ENCODE peak calls at places on chromosomes 5 and 9, in seven cellular contexts. One of them, this sample, is unnamed.

GRCh38 chr5:160651682-160652645 is 200.0 kb downstream of the ATP10B start:
- DNase-seq in IMR-90: no peak
- DNase-seq in mucosa of descending colon: no peak
- DNase-seq in mammary epithelial cell: no peak
- DNase-seq in SK-N-SH: no peak
- DNase-seq in colonic mucosa: no peak
- DNase-seq in lower lobe of right lung: no peak
- DNase-seq in this sample: no peak

GRCh38 chr9:125361837-125362531 is 100.4 kb downstream of the GAPVD1 start:
- DNase-seq in IMR-90: peak; percentile 17
- DNase-seq in mucosa of descending colon: no peak
- DNase-seq in mammary epithelial cell: no peak
- DNase-seq in SK-N-SH: no peak
- DNase-seq in colonic mucosa: no peak
- DNase-seq in lower lobe of right lung: no peak
- DNase-seq in this sample: peak; percentile 12

GRCh38 chr9:101201626-101202025 is 173.1 kb downstream of the PLPPR1 start:
- DNase-seq in IMR-90: no peak
- DNase-seq in mucosa of descending colon: no peak
- DNase-seq in mammary epithelial cell: no peak
- DNase-seq in SK-N-SH: no peak
- DNase-seq in colonic mucosa: no peak
- DNase-seq in lower lobe of right lung: no peak
- DNase-seq in this sample: no peak

GRCh38 chr5:79845448-79846197 is 145.4 kb downstream of the MTX3 start:
- DNase-seq in IMR-90: peak; percentile 89
- DNase-seq in mucosa of descending colon: no peak
- DNase-seq in mammary epithelial cell: peak; percentile 79
- DNase-seq in SK-N-SH: no peak
- DNase-seq in colonic mucosa: no peak
- DNase-seq in lower lobe of right lung: no peak
- DNase-seq in this sample: peak; percentile 5

GRCh38 chr5:135236951-135237791 is 161.9 kb downstream of the MACROH2A1 start:
- DNase-seq in IMR-90: no peak
- DNase-seq in mucosa of descending colon: no peak
- DNase-seq in mammary epithelial cell: no peak
- DNase-seq in SK-N-SH: no peak
- DNase-seq in colonic mucosa: peak; percentile 22
- DNase-seq in lower lobe of right lung: no peak
- DNase-seq in this sample: no peak

GRCh38 chr9:89468271-89468960 is 29.5 kb downstream of the SEMA4D start:
- DNase-seq in IMR-90: no peak
- DNase-seq in mucosa of descending colon: no peak
- DNase-seq in mammary epithelial cell: no peak
- DNase-seq in SK-N-SH: no peak
- DNase-seq in colonic mucosa: no peak
- DNase-seq in lower lobe of right lung: no peak
- DNase-seq in this sample: no peak

GRCh38 chr9:78982849-78983248 is 588.9 kb upstream of the TLE4 start:
- DNase-seq in IMR-90: peak; percentile 56
- DNase-seq in mucosa of descending colon: no peak
- DNase-seq in mammary epithelial cell: peak; percentile 87
- DNase-seq in SK-N-SH: no peak
- DNase-seq in colonic mucosa: no peak
- DNase-seq in lower lobe of right lung: no peak
- DNase-seq in this sample: peak; percentile 70

GRCh38 chr9:90343360-90343759 is 299.3 kb downstream of the DIRAS2 start:
- DNase-seq in IMR-90: peak; percentile 2
- DNase-seq in mucosa of descending colon: no peak
- DNase-seq in mammary epithelial cell: peak; percentile 26
- DNase-seq in SK-N-SH: no peak
- DNase-seq in colonic mucosa: no peak
- DNase-seq in lower lobe of right lung: no peak
- DNase-seq in this sample: no peak

GRCh38 chr5:178839319-178839704 is 20.4 kb upstream of the ZNF354B start:
- DNase-seq in IMR-90: no peak
- DNase-seq in mucosa of descending colon: no peak
- DNase-seq in mammary epithelial cell: peak; percentile 46
- DNase-seq in SK-N-SH: peak; percentile 34
- DNase-seq in colonic mucosa: peak; percentile 62
- DNase-seq in lower lobe of right lung: peak; percentile 77
- DNase-seq in this sample: peak; percentile 41

GRCh38 chr9:107770716-107771115 is 281.1 kb upstream of the KLF4 start:
- DNase-seq in IMR-90: no peak
- DNase-seq in mucosa of descending colon: no peak
- DNase-seq in mammary epithelial cell: no peak
- DNase-seq in SK-N-SH: no peak
- DNase-seq in colonic mucosa: no peak
- DNase-seq in lower lobe of right lung: no peak
- DNase-seq in this sample: no peak

GRCh38 chr5:79689541-79690466 is at the start of gene CMYA5:
- DNase-seq in IMR-90: peak; percentile 33
- DNase-seq in mucosa of descending colon: no peak
- DNase-seq in mammary epithelial cell: peak; percentile 72
- DNase-seq in SK-N-SH: no peak
- DNase-seq in colonic mucosa: peak; percentile 20
- DNase-seq in lower lobe of right lung: peak; percentile 55
- DNase-seq in this sample: no peak

GRCh38 chr9:113602126-113603119 is 138.9 kb downstream of the RGS3 start:
- DNase-seq in IMR-90: peak; percentile 88
- DNase-seq in mucosa of descending colon: peak; percentile 76
- DNase-seq in mammary epithelial cell: peak; percentile 80
- DNase-seq in SK-N-SH: peak; percentile 57
- DNase-seq in colonic mucosa: peak; percentile 65
- DNase-seq in lower lobe of right lung: peak; percentile 78
- DNase-seq in this sample: peak; percentile 82

GRCh38 chr5:79605560-79605959 is 6.7 kb upstream of the TENT2 start:
- DNase-seq in IMR-90: no peak
- DNase-seq in mucosa of descending colon: no peak
- DNase-seq in mammary epithelial cell: no peak
- DNase-seq in SK-N-SH: no peak
- DNase-seq in colonic mucosa: no peak
- DNase-seq in lower lobe of right lung: no peak
- DNase-seq in this sample: no peak

GRCh38 chr5:176730815-176731475 is 79.4 kb upstream of the UNC5A start:
- DNase-seq in IMR-90: no peak
- DNase-seq in mucosa of descending colon: no peak
- DNase-seq in mammary epithelial cell: no peak
- DNase-seq in SK-N-SH: no peak
- DNase-seq in colonic mucosa: no peak
- DNase-seq in lower lobe of right lung: no peak
- DNase-seq in this sample: no peak

GRCh38 chr5:174231961-174232487 is 186.5 kb downstream of the NSG2 start:
- DNase-seq in IMR-90: no peak
- DNase-seq in mucosa of descending colon: no peak
- DNase-seq in mammary epithelial cell: no peak
- DNase-seq in SK-N-SH: no peak
- DNase-seq in colonic mucosa: no peak
- DNase-seq in lower lobe of right lung: no peak
- DNase-seq in this sample: no peak

GRCh38 chr5:135834639-135835529 is at the start of gene SLC25A48:
- DNase-seq in IMR-90: peak; percentile 16
- DNase-seq in mucosa of descending colon: peak; percentile 81
- DNase-seq in mammary epithelial cell: peak; percentile 57
- DNase-seq in SK-N-SH: peak; percentile 80
- DNase-seq in colonic mucosa: peak; percentile 86
- DNase-seq in lower lobe of right lung: no peak
- DNase-seq in this sample: no peak

GRCh38 chr5:72848474-72849428 is 32.3 kb downstream of the TNPO1 start:
- DNase-seq in IMR-90: peak; percentile 29
- DNase-seq in mucosa of descending colon: peak; percentile 74
- DNase-seq in mammary epithelial cell: peak; percentile 45
- DNase-seq in SK-N-SH: peak; percentile 90
- DNase-seq in colonic mucosa: peak; percentile 66
- DNase-seq in lower lobe of right lung: peak; percentile 73
- DNase-seq in this sample: peak; percentile 14

GRCh38 chr5:130692766-130693165 is 472.3 kb downstream of the HINT1 start:
- DNase-seq in IMR-90: no peak
- DNase-seq in mucosa of descending colon: no peak
- DNase-seq in mammary epithelial cell: no peak
- DNase-seq in SK-N-SH: no peak
- DNase-seq in colonic mucosa: no peak
- DNase-seq in lower lobe of right lung: no peak
- DNase-seq in this sample: no peak

GRCh38 chr5:54176066-54176835 is 134.1 kb downstream of the ARL15 start:
- DNase-seq in IMR-90: no peak
- DNase-seq in mucosa of descending colon: no peak
- DNase-seq in mammary epithelial cell: no peak
- DNase-seq in SK-N-SH: no peak
- DNase-seq in colonic mucosa: no peak
- DNase-seq in lower lobe of right lung: no peak
- DNase-seq in this sample: no peak

GRCh38 chr5:87435144-87435694 is 22.5 kb upstream of the CCNH start:
- DNase-seq in IMR-90: no peak
- DNase-seq in mucosa of descending colon: no peak
- DNase-seq in mammary epithelial cell: no peak
- DNase-seq in SK-N-SH: no peak
- DNase-seq in colonic mucosa: peak; percentile 24
- DNase-seq in lower lobe of right lung: no peak
- DNase-seq in this sample: no peak

GRCh38 chr5:1916041-1917001 is 33.6 kb upstream of the IRX4 start:
- DNase-seq in IMR-90: no peak
- DNase-seq in mucosa of descending colon: no peak
- DNase-seq in mammary epithelial cell: no peak
- DNase-seq in SK-N-SH: no peak
- DNase-seq in colonic mucosa: no peak
- DNase-seq in lower lobe of right lung: no peak
- DNase-seq in this sample: no peak

GRCh38 chr5:174239718-174240117 is 194.2 kb downstream of the NSG2 start:
- DNase-seq in IMR-90: no peak
- DNase-seq in mucosa of descending colon: no peak
- DNase-seq in mammary epithelial cell: no peak
- DNase-seq in SK-N-SH: no peak
- DNase-seq in colonic mucosa: no peak
- DNase-seq in lower lobe of right lung: no peak
- DNase-seq in this sample: no peak

GRCh38 chr5:78964889-78965288 is 20.2 kb downstream of the ARSB start:
- DNase-seq in IMR-90: peak; percentile 83
- DNase-seq in mucosa of descending colon: no peak
- DNase-seq in mammary epithelial cell: peak; percentile 45
- DNase-seq in SK-N-SH: peak; percentile 49
- DNase-seq in colonic mucosa: no peak
- DNase-seq in lower lobe of right lung: no peak
- DNase-seq in this sample: peak; percentile 59

GRCh38 chr9:136823136-136824046 is 15.6 kb downstream of the RABL6 start:
- DNase-seq in IMR-90: no peak
- DNase-seq in mucosa of descending colon: no peak
- DNase-seq in mammary epithelial cell: no peak
- DNase-seq in SK-N-SH: no peak
- DNase-seq in colonic mucosa: no peak
- DNase-seq in lower lobe of right lung: no peak
- DNase-seq in this sample: no peak

GRCh38 chr5:75051217-75051751 is 1.1 kb downstream of the GCNT4 start:
- DNase-seq in IMR-90: no peak
- DNase-seq in mucosa of descending colon: peak; percentile 39
- DNase-seq in mammary epithelial cell: peak; percentile 18
- DNase-seq in SK-N-SH: no peak
- DNase-seq in colonic mucosa: peak; percentile 78
- DNase-seq in lower lobe of right lung: no peak
- DNase-seq in this sample: no peak

GRCh38 chr9:4572184-4572826 is 82.0 kb downstream of the SLC1A1 start:
- DNase-seq in IMR-90: no peak
- DNase-seq in mucosa of descending colon: no peak
- DNase-seq in mammary epithelial cell: no peak
- DNase-seq in SK-N-SH: no peak
- DNase-seq in colonic mucosa: no peak
- DNase-seq in lower lobe of right lung: no peak
- DNase-seq in this sample: no peak

GRCh38 chr9:101513351-101513750 is 20.3 kb upstream of the RNF20 start:
- DNase-seq in IMR-90: no peak
- DNase-seq in mucosa of descending colon: no peak
- DNase-seq in mammary epithelial cell: no peak
- DNase-seq in SK-N-SH: no peak
- DNase-seq in colonic mucosa: no peak
- DNase-seq in lower lobe of right lung: no peak
- DNase-seq in this sample: no peak

DNA sequence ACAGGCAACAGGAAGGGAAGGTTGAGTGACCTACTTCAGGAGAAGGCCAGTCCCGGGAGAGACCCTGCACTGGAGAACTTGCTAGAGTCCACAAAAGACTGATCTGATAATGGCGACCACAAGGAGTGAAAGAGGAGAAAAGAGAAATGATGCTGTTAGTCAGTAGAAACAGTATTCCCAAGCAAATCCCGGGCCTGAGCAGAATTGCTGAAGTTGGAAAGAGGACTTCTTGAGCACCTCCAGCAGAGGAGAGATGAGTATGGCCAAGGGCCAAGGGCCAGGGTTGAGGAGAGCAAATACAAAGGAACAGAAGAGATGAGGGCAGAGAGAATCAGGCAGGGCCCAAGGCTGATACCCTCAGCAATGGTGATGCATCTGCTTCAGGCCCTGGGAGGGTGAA is 392.2 kb downstream of the EBF1 start:
- DNase-seq in IMR-90: no peak
- DNase-seq in mucosa of descending colon: no peak
- DNase-seq in mammary epithelial cell: no peak
- DNase-seq in SK-N-SH: no peak
- DNase-seq in colonic mucosa: no peak
- DNase-seq in lower lobe of right lung: no peak
- DNase-seq in this sample: no peak
- H3K36me3 ChIP-seq in IMR-90: no peaks in the 10 kb centered on the region
- H3K36me3 ChIP-seq in mucosa of descending colon: no peaks in the 10 kb centered on the region
- H3K36me3 ChIP-seq in mammary epithelial cell: no peaks in the 10 kb centered on the region
- H3K36me3 ChIP-seq in SK-N-SH: no peaks in the 10 kb centered on the region
- H3K36me3 ChIP-seq in colonic mucosa: no peaks in the 10 kb centered on the region
- H3K36me3 ChIP-seq in lower lobe of right lung: peaks cover 3% of the 10 kb centered on the region
- H3K36me3 ChIP-seq in this sample: peaks cover 3% of the 10 kb centered on the region

GRCh38 chr9:121545875-121546423 is 46.3 kb upstream of the GGTA1 start:
- DNase-seq in IMR-90: peak; percentile 94
- DNase-seq in mucosa of descending colon: peak; percentile 93
- DNase-seq in mammary epithelial cell: peak; percentile 93
- DNase-seq in SK-N-SH: peak; percentile 98
- DNase-seq in colonic mucosa: peak; percentile 96
- DNase-seq in lower lobe of right lung: peak; percentile 97
- DNase-seq in this sample: peak; percentile 92
- H3K4me3 ChIP-seq in IMR-90: no peak overlapping the region
- H3K4me3 ChIP-seq in mucosa of descending colon: no peak overlapping the region
- H3K4me3 ChIP-seq in mammary epithelial cell: no peak overlapping the region
- H3K4me3 ChIP-seq in SK-N-SH: peak overlapping the region; percentile 20
- H3K4me3 ChIP-seq in colonic mucosa: no peak overlapping the region
- H3K4me3 ChIP-seq in lower lobe of right lung: peak overlapping the region; percentile 23
- H3K4me3 ChIP-seq in this sample: no peak overlapping the region

GRCh38 chr5:151002250-151002649 is 18.1 kb upstream of the GPX3 start:
- DNase-seq in IMR-90: peak; percentile 41
- DNase-seq in mucosa of descending colon: no peak
- DNase-seq in mammary epithelial cell: peak; percentile 36
- DNase-seq in SK-N-SH: peak; percentile 41
- DNase-seq in colonic mucosa: peak; percentile 30
- DNase-seq in lower lobe of right lung: no peak
- DNase-seq in this sample: peak; percentile 44
- TF ChIP-seq CTCF in IMR-90: peak; percentile 64
- TF ChIP-seq CTCF in mucosa of descending colon: no peak
- TF ChIP-seq CTCF in mammary epithelial cell: peak; percentile 29
- TF ChIP-seq CTCF in SK-N-SH: peak; percentile 60
- TF ChIP-seq CTCF in colonic mucosa: peak; percentile 25
- TF ChIP-seq CTCF in lower lobe of right lung: peak; percentile 58
- TF ChIP-seq CTCF in this sample: peak; percentile 50

DNA sequence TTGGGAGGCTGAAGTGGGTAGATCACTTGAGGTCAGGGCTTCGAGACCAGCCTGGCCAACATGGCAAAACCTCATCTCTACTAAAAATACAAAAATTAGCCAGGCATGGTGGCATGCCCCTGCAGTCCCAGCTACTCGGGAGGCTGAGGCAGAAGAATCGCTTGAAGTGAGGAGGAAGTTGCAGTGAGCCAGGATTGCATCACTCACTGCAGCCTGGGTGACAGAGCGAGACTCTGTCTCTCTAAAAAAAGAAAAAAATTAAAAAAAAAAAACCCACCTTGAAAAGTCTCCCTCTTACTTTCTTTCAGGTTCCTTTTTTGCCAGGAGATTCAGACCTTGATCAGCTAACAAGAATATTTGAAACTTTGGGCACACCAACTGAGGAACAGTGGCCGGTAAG is 34.2 kb downstream of the CDK7 start:
- DNase-seq in IMR-90: no peak
- DNase-seq in mucosa of descending colon: no peak
- DNase-seq in mammary epithelial cell: no peak
- DNase-seq in SK-N-SH: no peak
- DNase-seq in colonic mucosa: no peak
- DNase-seq in lower lobe of right lung: no peak
- DNase-seq in this sample: no peak
- H3K36me3 ChIP-seq in IMR-90: peaks cover 24% of the 10 kb centered on the region
- H3K36me3 ChIP-seq in mucosa of descending colon: no peaks in the 10 kb centered on the region
- H3K36me3 ChIP-seq in mammary epithelial cell: peaks cover 38% of the 10 kb centered on the region
- H3K36me3 ChIP-seq in SK-N-SH: peaks cover 68% of the 10 kb centered on the region
- H3K36me3 ChIP-seq in colonic mucosa: no peaks in the 10 kb centered on the region
- H3K36me3 ChIP-seq in lower lobe of right lung: peaks cover 66% of the 10 kb centered on the region
- H3K36me3 ChIP-seq in this sample: peaks cover 37% of the 10 kb centered on the region

This sample was measured in brain microvascular endothelial cell.